ENCODE peak calls at places on chromosomes 2 and 18, in ten cellular contexts. L is A549, C is uterus, Y is HepG2, R is sigmoid colon, X is HCT116, P is heart left ventricle, B is IMR-90, N is adrenal gland, K is lower leg skin. H is an unnamed sample.

GRCh38 chr2:184743096-184743495 is 144.8 kb downstream of the ZNF804A start:
- DNase-seq in L (no peak), C (no peak), Y (no peak), R (no peak), X (no peak), P (no peak), B (peak; percentile 15), N (no peak), K (no peak), H (no peak)

GRCh38 chr18:2971741-2972552 is 41.0 kb downstream of the LPIN2 start:
- DNase-seq in L (no peak), C (peak; percentile 42), Y (no peak), R (peak; percentile 69), X (no peak), P (no peak), B (no peak), N (peak; percentile 66), K (peak; percentile 46), H (peak; percentile 36)

GRCh38 chr18:21146016-21146415 is 34.4 kb upstream of the ROCK1 start:
- DNase-seq in L (no peak), C (no peak), Y (no peak), R (no peak), X (no peak), P (no peak), B (peak; percentile 11), N (no peak), K (no peak), H (no peak)

GRCh38 chr2:128599700-128600099 is 281.0 kb upstream of the HS6ST1 start:
- DNase-seq in L (no peak), C (no peak), Y (no peak), R (peak; percentile 52), X (no peak), P (no peak), B (no peak), N (no peak), K (no peak), H (no peak)

GRCh38 chr2:128654404-128654803 is 335.7 kb upstream of the HS6ST1 start:
- DNase-seq in L (no peak), C (no peak), Y (no peak), R (no peak), X (no peak), P (no peak), B (no peak), N (no peak), K (no peak), H (peak; percentile 27)

GRCh38 chr2:98761267-98761781 is 30.4 kb upstream of the MGAT4A start:
- DNase-seq in L (no peak), C (no peak), Y (peak; percentile 33), R (no peak), X (no peak), P (no peak), B (no peak), N (no peak), K (no peak), H (no peak)

GRCh38 chr2:20185176-20186022 is 39.5 kb downstream of the SDC1 start:
- DNase-seq in L (no peak), C (no peak), Y (no peak), R (no peak), X (no peak), P (no peak), B (peak; percentile 69), N (peak; percentile 32), K (no peak), H (no peak)

GRCh38 chr2:132420776-132421175 is 4.2 kb downstream of the GPR39 start:
- DNase-seq in L (no peak), C (no peak), Y (no peak), R (no peak), X (no peak), P (no peak), B (no peak), N (no peak), K (no peak), H (no peak)

GRCh38 chr2:111999809-112000208 is 55.3 kb upstream of the TMEM87B start:
- DNase-seq in L (no peak), C (no peak), Y (no peak), R (no peak), X (no peak), P (no peak), B (no peak), N (no peak), K (no peak), H (no peak)

GRCh38 chr2:16429431-16429830 is 236.2 kb downstream of the CYRIA start:
- DNase-seq in L (no peak), C (no peak), Y (peak; percentile 37), R (no peak), X (no peak), P (no peak), B (no peak), N (no peak), K (no peak), H (no peak)

GRCh38 chr18:56647071-56647470 is 4.1 kb upstream of the WDR7 start:
- DNase-seq in L (no peak), C (no peak), Y (no peak), R (no peak), X (no peak), P (no peak), B (no peak), N (no peak), K (no peak), H (no peak)

DNA sequence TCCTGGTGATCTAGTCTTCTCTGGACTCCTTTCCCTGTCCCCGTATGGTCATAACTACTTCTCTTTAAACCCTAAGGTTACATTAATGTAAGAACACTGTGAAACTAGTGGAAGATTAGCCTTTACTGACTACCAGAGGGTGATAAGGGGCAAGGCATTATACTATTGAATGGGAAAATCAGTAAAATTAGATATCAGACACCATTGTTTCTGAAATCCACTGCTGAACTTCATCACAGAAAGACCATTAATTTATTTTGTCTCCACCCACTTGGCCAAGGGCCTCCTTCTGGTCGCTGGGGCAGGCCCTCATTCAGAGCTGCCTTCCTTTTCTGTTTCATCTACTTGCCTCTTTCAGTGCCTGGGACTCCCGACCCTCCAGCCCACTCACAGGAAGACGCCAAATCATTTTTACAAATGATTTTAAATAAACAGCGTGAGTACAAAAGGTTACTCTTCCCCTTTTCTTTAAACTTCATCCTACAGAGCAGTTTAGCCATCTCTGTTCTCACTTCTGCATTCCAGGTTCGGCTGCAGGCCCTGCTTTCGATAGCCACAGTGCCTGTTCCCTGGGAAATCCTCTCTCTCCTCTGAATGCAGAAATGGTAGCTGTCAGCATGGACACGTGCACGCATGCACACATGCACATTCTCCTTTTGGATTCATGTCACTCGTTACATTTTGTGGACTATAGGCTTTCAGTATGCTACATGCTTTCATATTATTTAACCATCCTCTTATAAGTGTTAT is 70.3 kb upstream of the DOCK10 start:
- DNase-seq in L (no peak), C (no peak), Y (no peak), R (no peak), X (no peak), P (no peak), B (no peak), N (peak; percentile 23), K (no peak), H (no peak)
- H3K4me3 ChIP-seq in L (no peak overlapping the region), C (no peak overlapping the region), Y (no peak overlapping the region), R (no peak overlapping the region), X (no peak overlapping the region), P (no peak overlapping the region), B (no peak overlapping the region), N (no peak overlapping the region), K (no peak overlapping the region), H (no peak overlapping the region)

GRCh38 chr2:178522950-178523595 is 42.8 kb downstream of the PLEKHA3 start:
- DNase-seq in L (peak; percentile 68), C (peak; percentile 76), Y (peak; percentile 61), R (peak; percentile 91), X (peak; percentile 57), P (peak; percentile 75), B (peak; percentile 79), N (peak; percentile 86), K (peak; percentile 64), H (peak; percentile 80)
- TF ChIP-seq POLR2A in L (peak; percentile 86), C (peak; percentile 52), Y (peak; percentile 27), R (no peak), X (peak; percentile 55), P (no peak), B (peak; percentile 63), N (peak; percentile 63), K (no peak), H (peak; percentile 22)

GRCh38 chr18:70290482-70291294 is 1.8 kb downstream of the SOCS6 start:
- DNase-seq in L (no peak), C (no peak), Y (no peak), R (no peak), X (no peak), P (no peak), B (no peak), N (no peak), K (no peak), H (no peak)

GRCh38 chr18:70288851-70289328 is at the start of gene SOCS6:
- DNase-seq in L (no peak), C (peak; percentile 31), Y (no peak), R (peak; percentile 74), X (no peak), P (peak; percentile 73), B (peak; percentile 66), N (peak; percentile 62), K (no peak), H (peak; percentile 13)

GRCh38 chr18:70287731-70288130 is 1.1 kb upstream of the SOCS6 start:
- DNase-seq in L (no peak), C (no peak), Y (no peak), R (no peak), X (no peak), P (no peak), B (no peak), N (no peak), K (no peak), H (no peak)

GRCh38 chr18:70289351-70290330 is 796 bp downstream of the SOCS6 start:
- DNase-seq in L (no peak), C (no peak), Y (no peak), R (no peak), X (no peak), P (peak; percentile 34), B (peak; percentile 31), N (peak; percentile 48), K (no peak), H (no peak)

GRCh38 chr18:70288171-70288850 is 534 bp upstream of the SOCS6 start:
- DNase-seq in L (no peak), C (peak; percentile 29), Y (peak; percentile 35), R (peak; percentile 78), X (no peak), P (peak; percentile 52), B (peak; percentile 39), N (peak; percentile 59), K (no peak), H (peak; percentile 39)
- H3K4me3 ChIP-seq in L (peak overlapping the region; percentile 89), C (peak overlapping the region; percentile 52), Y (peak overlapping the region; percentile 95), R (peak overlapping the region; percentile 86), X (peak overlapping the region; percentile 64), P (peak overlapping the region; percentile 70), B (peak overlapping the region; percentile 53), N (peak overlapping the region; percentile 58), K (peak overlapping the region; percentile 62), H (peak overlapping the region; percentile 69)

DNA sequence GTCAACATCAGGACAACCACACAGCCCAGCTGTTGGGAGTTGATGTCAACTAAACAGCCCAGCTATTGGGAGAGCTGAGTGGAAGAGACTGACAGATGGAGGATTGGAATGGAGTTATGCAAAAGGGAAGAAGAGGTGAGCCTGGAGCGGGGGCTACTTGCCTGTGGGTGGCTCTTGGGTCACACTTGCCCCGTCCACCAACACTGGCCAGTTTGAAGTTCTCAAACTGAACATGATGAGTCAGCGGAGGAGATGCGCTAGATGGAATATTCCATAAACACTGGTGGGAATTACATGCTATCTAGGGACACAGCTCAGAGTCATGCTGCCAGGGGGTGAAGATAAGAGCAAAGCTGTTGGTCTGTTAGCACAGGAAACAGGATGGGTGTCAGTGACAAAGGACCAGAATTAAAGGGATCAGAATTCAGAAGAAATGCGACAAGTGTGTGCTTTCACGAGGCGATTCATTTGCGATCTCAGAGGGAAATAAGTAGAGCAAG is 33.2 kb upstream of the AGAP1 start:
- DNase-seq in L (no peak), C (no peak), Y (no peak), R (no peak), X (no peak), P (no peak), B (no peak), N (no peak), K (no peak), H (no peak)
- TF ChIP-seq POLR2A in L (no peak), C (no peak), Y (no peak), R (no peak), X (no peak), P (no peak), B (no peak), N (no peak), K (no peak), H (no peak)

H was measured in gastrocnemius medialis.